ENCODE peak calls at places on chromosomes 5 and 9, in four cellular contexts. R is thoracic aorta, H is ovary, G is HCT116. W is an unnamed sample.
A peak's percentile ranks its signal among the peaks of the same experiment; 100 is the strongest.

GRCh38 chr5:151699071-151699901 is 12.6 kb upstream of the SPARC start:
- DNase-seq in G (no peak), H (peak; percentile 89), R (no peak), W (peak; percentile 98)

GRCh38 chr5:40846371-40846770 is 5.2 kb downstream of the CARD6 start:
- DNase-seq in H (no peak), R (no peak), G (no peak), W (no peak)

GRCh38 chr5:72076901-72077300 is 30.4 kb upstream of the MAP1B start:
- DNase-seq in G (no peak), R (no peak), H (no peak), W (no peak)

GRCh38 chr5:137735531-137736284 is at the start of gene KLHL3:
- DNase-seq in G (no peak), R (no peak), H (peak; percentile 47), W (no peak)

GRCh38 chr9:123584202-123585176 is 228.5 kb downstream of the CRB2 start:
- DNase-seq in R (no peak), H (no peak), G (no peak), W (no peak)

GRCh38 chr5:9337908-9338307 is 208.0 kb downstream of the SEMA5A start:
- DNase-seq in G (no peak), R (no peak), H (no peak), W (peak; percentile 60)

GRCh38 chr9:126448136-126448535 is 121.5 kb downstream of the MVB12B start:
- DNase-seq in H (no peak), G (no peak), R (no peak), W (no peak)

GRCh38 chr5:132772291-132773070 is 4.6 kb downstream of the SEPTIN8 start:
- DNase-seq in R (no peak), G (no peak), H (no peak), W (no peak)

GRCh38 chr5:39255406-39255805 is 36.0 kb upstream of the FYB1 start:
- DNase-seq in G (no peak), R (no peak), H (no peak), W (no peak)

GRCh38 chr5:14306415-14306814 is 163.3 kb downstream of the TRIO start:
- DNase-seq in R (no peak), G (no peak), H (no peak), W (no peak)

GRCh38 chr9:12054235-12054634 is 639.0 kb upstream of the TYRP1 start:
- DNase-seq in G (no peak), R (no peak), H (no peak), W (no peak)

GRCh38 chr9:135604437-135605237 is 34.7 kb downstream of the GLT6D1 start:
- DNase-seq in G (no peak), R (no peak), H (no peak), W (no peak)
- H3K27me3 ChIP-seq in G (no peaks in the 10 kb centered on the region), R (no peaks in the 10 kb centered on the region), H (no peaks in the 10 kb centered on the region), W (no peaks in the 10 kb centered on the region)

GRCh38 chr9:33147770-33148169 is 19.4 kb downstream of the B4GALT1 start:
- DNase-seq in H (no peak), G (no peak), R (no peak), W (no peak)

GRCh38 chr9:33148367-33149019 is 18.6 kb downstream of the B4GALT1 start:
- DNase-seq in G (no peak), H (no peak), R (no peak), W (no peak)

GRCh38 chr9:33142531-33142930 is 24.6 kb downstream of the B4GALT1 start:
- DNase-seq in H (no peak), G (no peak), R (no peak), W (no peak)

GRCh38 chr9:33143241-33143642 is 23.9 kb downstream of the B4GALT1 start:
- DNase-seq in G (no peak), H (no peak), R (no peak), W (no peak)

GRCh38 chr9:33146298-33146697 is 20.8 kb downstream of the B4GALT1 start:
- DNase-seq in R (no peak), G (no peak), H (no peak), W (no peak)
- H3K27ac ChIP-seq in R (no peak overlapping the region), G (no peak overlapping the region), H (no peak overlapping the region), W (no peak overlapping the region)

DNA sequence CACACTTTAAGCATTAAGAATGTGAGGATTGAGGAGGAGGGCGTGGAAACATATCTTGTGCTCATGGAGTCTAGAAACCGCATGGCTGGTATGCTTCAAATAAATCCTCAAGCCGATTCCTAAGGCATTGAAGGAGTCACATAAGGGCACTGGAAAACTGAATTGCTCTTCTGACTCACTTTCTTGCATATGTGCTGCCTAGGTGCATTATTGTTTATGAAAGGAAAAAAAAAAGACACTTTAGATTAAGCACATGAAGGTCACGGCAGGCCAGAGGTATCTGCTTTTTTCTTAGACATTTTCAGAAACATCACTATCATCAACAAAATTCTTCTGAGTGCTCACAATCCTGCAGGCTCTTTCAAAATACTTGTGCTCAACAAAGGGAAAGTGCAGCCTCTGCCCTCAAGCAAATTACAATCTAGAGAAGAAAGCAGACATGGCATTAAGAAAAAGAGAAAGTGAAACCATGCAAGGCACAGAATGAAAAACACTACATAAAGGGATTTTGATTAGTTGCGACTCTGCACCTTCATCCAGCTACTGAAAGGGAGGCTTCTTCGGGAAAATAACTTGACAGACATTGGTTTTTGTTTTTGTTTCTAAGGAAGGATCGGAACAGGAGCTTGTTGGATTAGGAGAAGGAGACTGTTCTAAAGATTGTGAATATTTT is 2117.6 kb downstream of the MAT2B start:
- DNase-seq in R (no peak), G (no peak), H (no peak), W (no peak)
- H3K4me1 ChIP-seq in R (no peaks in the 10 kb centered on the region), G (no peaks in the 10 kb centered on the region), H (no peaks in the 10 kb centered on the region), W (no peaks in the 10 kb centered on the region)

GRCh38 chr5:159619826-159620225 is 289.5 kb upstream of the IL12B start:
- DNase-seq in R (no peak), G (no peak), H (no peak), W (no peak)
- H3K27me3 ChIP-seq in R (no peaks in the 10 kb centered on the region), G (no peaks in the 10 kb centered on the region), H (no peaks in the 10 kb centered on the region), W (no peaks in the 10 kb centered on the region)

GRCh38 chr9:97919217-97919813 is 3.0 kb downstream of the TRMO start:
- DNase-seq in G (no peak), H (no peak), R (no peak), W (no peak)
- H3K27ac ChIP-seq in G (no peak overlapping the region), H (no peak overlapping the region), R (no peak overlapping the region), W (no peak overlapping the region)

GRCh38 chr9:35653611-35654010 is 2.9 kb upstream of the SIT1 start:
- DNase-seq in R (no peak), H (no peak), G (no peak), W (no peak)

GRCh38 chr9:35650341-35651158 is at the start of gene SIT1:
- DNase-seq in G (no peak), H (no peak), R (no peak), W (no peak)

GRCh38 chr9:35649431-35650340 is 1.0 kb downstream of the SIT1 start:
- DNase-seq in H (no peak), G (no peak), R (peak; percentile 46), W (no peak)

GRCh38 chr9:35652829-35653209 is 2.1 kb upstream of the SIT1 start:
- DNase-seq in H (no peak), G (no peak), R (no peak), W (no peak)

GRCh38 chr9:35651964-35652828 is 1.5 kb upstream of the SIT1 start:
- DNase-seq in H (no peak), G (no peak), R (no peak), W (no peak)
- H3K4me1 ChIP-seq in H (peaks cover 1% of the 10 kb centered on the region), G (peaks cover 17% of the 10 kb centered on the region), R (peaks cover 22% of the 10 kb centered on the region), W (peaks cover 3% of the 10 kb centered on the region)

DNA sequence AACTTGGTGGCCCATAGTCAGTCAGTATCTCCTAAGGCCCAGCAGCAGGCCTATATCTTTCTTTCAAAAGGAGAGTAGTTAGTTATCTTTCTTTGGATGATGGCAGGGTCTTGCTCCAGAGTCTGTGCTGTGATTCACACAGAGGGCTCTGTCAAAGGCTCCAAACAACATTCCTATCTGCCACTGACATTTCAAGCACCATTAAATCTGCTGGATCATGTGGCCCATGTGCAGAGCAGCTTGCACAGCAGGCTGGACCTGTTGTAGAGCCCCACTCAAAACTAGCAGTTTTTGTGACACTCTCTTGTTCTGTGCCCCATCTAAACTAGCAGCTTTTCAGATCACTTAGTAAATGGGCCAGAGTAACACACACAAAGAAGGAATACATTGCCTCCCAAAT is 400.6 kb downstream of the RAB3C start:
- DNase-seq in H (no peak), G (no peak), R (no peak), W (no peak)
- H3K27me3 ChIP-seq in H (no peaks in the 10 kb centered on the region), G (no peaks in the 10 kb centered on the region), R (no peaks in the 10 kb centered on the region), W (no peaks in the 10 kb centered on the region)

W was measured in SJSA1.